ENCODE peak calls at places on chromosomes 7 and 10, in ten cellular contexts. X, K, B, C, Z, O, P, A, G and V are unnamed samples.

GRCh38 chr7:99923200-99923599 is 3.9 kb upstream of the TRIM4 start:
- DNase-seq in X (no peak), K (no peak), B (no peak), C (no peak), Z (no peak), O (no peak), P (no peak), A (no peak), G (no peak), V (no peak)

GRCh38 chr10:3902809-3903410 is 117.9 kb upstream of the KLF6 start:
- DNase-seq in X (no peak), K (no peak), B (no peak), C (no peak), Z (no peak), O (no peak), P (no peak), A (no peak), G (no peak), V (no peak)

GRCh38 chr10:78299861-78300453 is 266.3 kb downstream of the RPS24 start:
- DNase-seq in X (peak; percentile 28), K (peak; percentile 88), B (no peak), C (peak; percentile 2), Z (no peak), O (no peak), P (peak; percentile 87), A (no peak), G (peak; percentile 76), V (no peak)

GRCh38 chr7:18573410-18574234 is 78.1 kb downstream of the HDAC9 start:
- DNase-seq in X (no peak), K (peak; percentile 83), B (no peak), C (no peak), Z (no peak), O (no peak), P (no peak), A (no peak), G (no peak), V (no peak)

GRCh38 chr7:34128762-34129161 is 223.4 kb downstream of the BMPER start:
- DNase-seq in X (no peak), K (no peak), B (no peak), C (no peak), Z (no peak), O (no peak), P (no peak), A (no peak), G (no peak), V (no peak)

GRCh38 chr10:117334921-117335320 is 40.3 kb downstream of the PDZD8 start:
- DNase-seq in X (no peak), K (no peak), B (no peak), C (no peak), Z (no peak), O (no peak), P (no peak), A (no peak), G (no peak), V (no peak)

GRCh38 chr10:107790271-107790670 is 625.8 kb upstream of the SORCS1 start:
- DNase-seq in X (no peak), K (no peak), B (no peak), C (no peak), Z (peak; percentile 45), O (no peak), P (no peak), A (no peak), G (no peak), V (no peak)

GRCh38 chr10:133270204-133270603 is 6.5 kb downstream of the ADAM8 start:
- DNase-seq in X (no peak), K (no peak), B (no peak), C (no peak), Z (no peak), O (no peak), P (no peak), A (no peak), G (no peak), V (no peak)

GRCh38 chr7:44986218-44987053 is 7.6 kb upstream of the MYO1G start:
- DNase-seq in X (peak; percentile 96), K (peak; percentile 99), B (peak; percentile 86), C (peak; percentile 87), Z (peak; percentile 97), O (peak; percentile 88), P (peak; percentile 100), A (peak; percentile 86), G (peak; percentile 95), V (peak; percentile 85)

GRCh38 chr7:98283127-98283886 is 1.8 kb downstream of the BRI3 start:
- DNase-seq in X (peak; percentile 63), K (peak; percentile 85), B (no peak), C (no peak), Z (no peak), O (no peak), P (peak; percentile 87), A (no peak), G (no peak), V (no peak)

GRCh38 chr10:81600185-81600584 is 274.8 kb upstream of the NRG3 start:
- DNase-seq in X (no peak), K (no peak), B (peak; percentile 46), C (no peak), Z (no peak), O (no peak), P (no peak), A (no peak), G (no peak), V (no peak)

GRCh38 chr7:96747413-96747940 is 37.8 kb upstream of the SEM1 start:
- DNase-seq in X (no peak), K (no peak), B (no peak), C (no peak), Z (no peak), O (no peak), P (no peak), A (no peak), G (no peak), V (no peak)

GRCh38 chr10:79196470-79197461 is 128.0 kb downstream of the ZMIZ1 start:
- DNase-seq in X (peak; percentile 82), K (peak; percentile 94), B (no peak), C (peak; percentile 36), Z (peak; percentile 88), O (peak; percentile 64), P (no peak), A (peak; percentile 52), G (no peak), V (peak; percentile 91)

GRCh38 chr7:137328389-137329120 is 15.0 kb downstream of the PTN start:
- DNase-seq in X (no peak), K (no peak), B (no peak), C (no peak), Z (no peak), O (no peak), P (no peak), A (no peak), G (no peak), V (no peak)

GRCh38 chr7:26202019-26202985 is 757 bp downstream of the CBX3 start:
- DNase-seq in X (peak; percentile 53), K (peak; percentile 92), B (no peak), C (no peak), Z (peak; percentile 52), O (no peak), P (no peak), A (no peak), G (no peak), V (peak; percentile 68)
- TF ChIP-seq POLR2AphosphoS5 in X (no peak), K (no peak), B (no peak), C (no peak), Z (peak; percentile 8), O (peak; percentile 31), P (no peak), A (no peak), G (no peak), V (no peak)

GRCh38 chr7:14936530-14936929 is 34.0 kb upstream of the DGKB start:
- DNase-seq in X (peak; percentile 7), K (no peak), B (no peak), C (no peak), Z (peak; percentile 15), O (no peak), P (no peak), A (no peak), G (no peak), V (no peak)
- TF ChIP-seq POLR2AphosphoS5 in X (peak; percentile 38), K (no peak), B (no peak), C (no peak), Z (no peak), O (no peak), P (no peak), A (no peak), G (no peak), V (no peak)

GRCh38 chr7:55036958-55037357 is 18.1 kb downstream of the EGFR start:
- DNase-seq in X (no peak), K (no peak), B (no peak), C (no peak), Z (no peak), O (no peak), P (no peak), A (no peak), G (no peak), V (no peak)
- TF ChIP-seq POLR2AphosphoS5 in X (no peak), K (no peak), B (no peak), C (no peak), Z (no peak), O (no peak), P (no peak), A (no peak), G (no peak), V (no peak)

GRCh38 chr7:153521370-153521769 is 530.8 kb upstream of the DPP6 start:
- DNase-seq in X (no peak), K (no peak), B (no peak), C (no peak), Z (no peak), O (no peak), P (no peak), A (no peak), G (no peak), V (no peak)
- TF ChIP-seq POLR2AphosphoS5 in X (no peak), K (no peak), B (no peak), C (no peak), Z (no peak), O (no peak), P (no peak), A (no peak), G (no peak), V (no peak)